ENCODE peak calls at places on chromosomes 6 and 20, in seven cellular contexts. B is HCT116, P is HepG2, Q is Peyer's patch, E is upper lobe of left lung, A is A549, N is uterus. H is an unnamed sample.
A peak's percentile ranks its signal among the peaks of the same experiment; 100 is the strongest.

GRCh38 chr6:97401533-97401932 is 118.5 kb upstream of the MMS22L start:
- DNase-seq in E (no peak), P (no peak), N (no peak), B (no peak), A (no peak), Q (no peak), H (no peak)

GRCh38 chr20:56626367-56627121 is 2.6 kb upstream of the TFAP2C start:
- DNase-seq in N (no peak), E (peak; percentile 76), B (peak; percentile 10), P (no peak), A (peak; percentile 50), Q (no peak), H (peak; percentile 80)

GRCh38 chr6:39961178-39961577 is 26.9 kb upstream of the MOCS1 start:
- DNase-seq in Q (no peak), B (no peak), N (no peak), E (no peak), A (no peak), P (no peak), H (no peak)

GRCh38 chr6:170434114-170434820 is 118.8 kb downstream of the PSMB1 start:
- DNase-seq in N (no peak), P (peak; percentile 23), E (no peak), Q (no peak), A (no peak), B (no peak), H (no peak)

GRCh38 chr6:163373240-163373639 is 41.3 kb upstream of the QKI start:
- DNase-seq in P (no peak), N (no peak), A (no peak), E (peak; percentile 56), Q (no peak), B (no peak), H (no peak)

GRCh38 chr20:62977613-62978558 is 25.4 kb downstream of the SLC17A9 start:
- DNase-seq in P (no peak), E (no peak), Q (peak; percentile 78), B (peak; percentile 51), A (peak; percentile 49), N (no peak), H (no peak)

GRCh38 chr6:127464881-127465459 is 5.8 kb upstream of the KIAA0408 start:
- DNase-seq in B (peak; percentile 28), A (peak; percentile 55), P (peak; percentile 54), Q (peak; percentile 40), N (peak; percentile 70), E (no peak), H (peak; percentile 81)

GRCh38 chr6:53439556-53439955 is 90.8 kb upstream of the ELOVL5 start:
- DNase-seq in N (no peak), E (no peak), A (no peak), B (no peak), P (no peak), Q (no peak), H (no peak)

GRCh38 chr6:4948781-4949450 is 54.9 kb downstream of the RPP40 start:
- DNase-seq in Q (no peak), A (no peak), P (no peak), E (no peak), B (no peak), N (no peak), H (no peak)

GRCh38 chr6:72553531-72554202 is 68.2 kb upstream of the KCNQ5 start:
- DNase-seq in A (peak; percentile 21), N (no peak), E (no peak), P (no peak), Q (no peak), B (no peak), H (no peak)

GRCh38 chr6:80638222-80639055 is 532.0 kb downstream of the BCKDHB start:
- DNase-seq in Q (no peak), P (peak; percentile 11), A (peak; percentile 21), E (no peak), N (no peak), B (peak; percentile 81), H (no peak)
- TF ChIP-seq POLR2A in Q (no peak), P (no peak), A (peak; percentile 15), E (no peak), N (no peak), B (no peak), H (no peak)

DNA sequence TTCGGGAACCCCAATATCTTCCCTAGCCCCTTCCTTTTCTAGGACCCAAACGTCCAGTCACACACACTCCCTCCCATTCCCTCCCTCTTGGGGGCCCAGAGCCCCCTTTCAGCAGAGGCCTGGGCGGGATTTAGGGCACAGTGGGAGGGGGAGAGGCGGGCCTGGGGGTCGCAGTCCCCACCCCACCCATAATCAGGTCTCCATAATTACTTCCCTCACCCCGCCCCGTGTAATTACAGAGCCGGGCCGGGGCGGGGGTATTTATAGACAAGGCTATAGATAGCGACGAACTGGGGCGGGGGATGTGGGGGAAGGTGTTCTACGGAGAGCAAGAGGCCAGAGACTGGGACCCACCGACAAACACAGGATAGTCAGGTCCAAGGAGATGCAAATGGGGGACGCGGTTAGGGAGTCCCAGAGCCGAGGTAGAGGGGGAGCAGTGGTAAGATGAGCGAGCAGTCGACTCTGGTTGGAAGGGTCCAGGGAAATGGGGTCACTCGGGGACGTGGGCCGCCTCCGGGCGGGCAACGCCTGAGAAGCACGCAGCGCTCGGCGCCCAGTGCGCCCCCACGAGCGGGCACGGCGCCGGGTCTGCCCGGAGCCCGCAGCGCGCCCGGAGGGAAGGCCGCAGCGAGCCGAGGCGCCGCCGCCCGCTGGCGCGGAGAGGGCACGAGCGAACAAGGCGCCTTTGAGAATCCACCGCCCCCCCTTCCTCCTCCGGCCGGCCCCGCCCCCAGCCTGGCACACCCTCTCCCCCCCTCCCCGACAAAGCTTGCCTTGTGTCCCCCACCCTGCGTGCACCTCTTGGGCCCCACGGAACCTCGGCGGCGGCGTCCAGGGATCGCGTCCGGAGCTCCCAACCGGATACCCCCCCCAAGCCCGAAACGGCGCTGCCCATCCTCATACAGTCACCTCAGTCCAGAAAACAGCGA is 670 bp upstream of the COL11A2 start:
- DNase-seq in P (no peak), Q (no peak), E (peak; percentile 90), N (peak; percentile 36), B (no peak), A (no peak), H (no peak)
- H3K4me3 ChIP-seq in P (no peak overlapping the region), Q (peak overlapping the region; percentile 47), E (no peak overlapping the region), N (peak overlapping the region; percentile 16), B (no peak overlapping the region), A (no peak overlapping the region), H (peak overlapping the region; percentile 50)

DNA sequence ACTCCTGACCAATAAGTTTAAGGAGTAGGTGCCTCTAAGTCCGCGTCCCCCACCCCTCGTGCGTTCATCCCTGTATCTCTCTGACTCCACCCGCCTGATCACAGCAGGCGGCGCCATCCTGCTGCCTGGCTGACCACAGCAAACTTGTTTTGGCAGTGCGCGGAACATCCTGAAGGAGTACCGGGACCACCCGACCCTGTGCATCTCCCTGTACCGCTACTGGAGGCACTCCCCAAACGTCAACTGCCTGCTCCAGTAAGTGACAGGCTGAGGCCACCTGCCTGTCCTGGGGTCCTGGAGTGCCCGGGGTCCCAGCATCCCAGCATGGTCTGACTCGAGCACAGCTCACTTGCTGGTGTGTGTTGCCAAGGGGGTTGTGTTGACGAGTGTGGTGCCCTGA is 19.0 kb downstream of the PNLDC1 start:
- DNase-seq in A (no peak), E (peak; percentile 56), N (no peak), P (no peak), Q (no peak), B (no peak), H (peak; percentile 74)
- H3K4me1 ChIP-seq in A (no peaks in the 10 kb centered on the region), E (no peaks in the 10 kb centered on the region), N (no peaks in the 10 kb centered on the region), P (peaks cover 26% of the 10 kb centered on the region), Q (no peaks in the 10 kb centered on the region), B (no peaks in the 10 kb centered on the region), H (no peaks in the 10 kb centered on the region)

GRCh38 chr20:41135187-41135887 is 2.0 kb upstream of the PLCG1 start:
- DNase-seq in N (no peak), P (peak; percentile 70), Q (peak; percentile 61), B (peak; percentile 32), A (peak; percentile 72), E (no peak), H (peak; percentile 70)
- TF ChIP-seq POLR2A in N (no peak), P (no peak), Q (no peak), B (no peak), A (no peak), E (no peak), H (no peak)